ENCODE peak calls at places on chromosome 19, in nine cellular contexts. One of them, this sample, is unnamed.

GRCh38 chr19:799076-799881 is 2.0 kb downstream of the PTBP1 start:
- DNase-seq in neuronal stem cell: peak; percentile 58
- DNase-seq in heart left ventricle: no peak
- DNase-seq in lung: no peak
- DNase-seq in cardiac muscle cell: peak; percentile 71
- DNase-seq in ascending aorta: no peak
- DNase-seq in neural progenitor cell: peak; percentile 79
- DNase-seq in HCT116: no peak
- DNase-seq in pancreas: no peak
- DNase-seq in this sample: peak; percentile 77

GRCh38 chr19:48330012-48330681 is 4.8 kb downstream of the EMP3 start:
- DNase-seq in neuronal stem cell: peak; percentile 79
- DNase-seq in cardiac muscle cell: no peak
- DNase-seq in lung: peak; percentile 79
- DNase-seq in HCT116: no peak
- DNase-seq in pancreas: peak; percentile 83
- DNase-seq in heart left ventricle: peak; percentile 83
- DNase-seq in neural progenitor cell: peak; percentile 93
- DNase-seq in ascending aorta: peak; percentile 71
- DNase-seq in this sample: peak; percentile 94

GRCh38 chr19:19865750-19866598 is at the start of gene ZNF253:
- DNase-seq in pancreas: peak; percentile 97
- DNase-seq in ascending aorta: peak; percentile 98
- DNase-seq in neural progenitor cell: peak; percentile 99
- DNase-seq in cardiac muscle cell: peak; percentile 96
- DNase-seq in neuronal stem cell: peak; percentile 95
- DNase-seq in HCT116: no peak
- DNase-seq in lung: peak; percentile 97
- DNase-seq in heart left ventricle: peak; percentile 98
- DNase-seq in this sample: peak; percentile 99

GRCh38 chr19:1151917-1152601 is 22.0 kb downstream of the SBNO2 start:
- DNase-seq in cardiac muscle cell: peak; percentile 72
- DNase-seq in heart left ventricle: peak; percentile 81
- DNase-seq in neural progenitor cell: no peak
- DNase-seq in neuronal stem cell: no peak
- DNase-seq in ascending aorta: peak; percentile 88
- DNase-seq in HCT116: no peak
- DNase-seq in pancreas: no peak
- DNase-seq in lung: no peak
- DNase-seq in this sample: no peak

GRCh38 chr19:46944918-46945628 is 74.6 kb upstream of the NPAS1 start:
- DNase-seq in neural progenitor cell: peak; percentile 90
- DNase-seq in heart left ventricle: peak; percentile 80
- DNase-seq in neuronal stem cell: peak; percentile 69
- DNase-seq in HCT116: no peak
- DNase-seq in cardiac muscle cell: peak; percentile 62
- DNase-seq in ascending aorta: peak; percentile 87
- DNase-seq in pancreas: peak; percentile 42
- DNase-seq in lung: peak; percentile 45
- DNase-seq in this sample: peak; percentile 84

GRCh38 chr19:31112158-31112557 is 237.1 kb downstream of the TSHZ3 start:
- DNase-seq in ascending aorta: no peak
- DNase-seq in cardiac muscle cell: no peak
- DNase-seq in heart left ventricle: no peak
- DNase-seq in neuronal stem cell: no peak
- DNase-seq in lung: no peak
- DNase-seq in pancreas: no peak
- DNase-seq in neural progenitor cell: no peak
- DNase-seq in HCT116: no peak
- DNase-seq in this sample: no peak

GRCh38 chr19:46299004-46299509 is 2.2 kb downstream of the HIF3A start:
- DNase-seq in heart left ventricle: peak; percentile 97
- DNase-seq in lung: peak; percentile 96
- DNase-seq in ascending aorta: peak; percentile 97
- DNase-seq in pancreas: peak; percentile 91
- DNase-seq in neural progenitor cell: no peak
- DNase-seq in neuronal stem cell: no peak
- DNase-seq in cardiac muscle cell: peak; percentile 97
- DNase-seq in HCT116: peak; percentile 45
- DNase-seq in this sample: peak; percentile 63

GRCh38 chr19:38653028-38653571 is 5.7 kb downstream of the ACTN4 start:
- DNase-seq in HCT116: no peak
- DNase-seq in neuronal stem cell: no peak
- DNase-seq in pancreas: no peak
- DNase-seq in heart left ventricle: no peak
- DNase-seq in cardiac muscle cell: peak; percentile 60
- DNase-seq in neural progenitor cell: no peak
- DNase-seq in lung: no peak
- DNase-seq in ascending aorta: no peak
- DNase-seq in this sample: no peak

GRCh38 chr19:8657869-8658268 is 27.4 kb downstream of the NFILZ start:
- DNase-seq in pancreas: no peak
- DNase-seq in neural progenitor cell: no peak
- DNase-seq in heart left ventricle: no peak
- DNase-seq in ascending aorta: no peak
- DNase-seq in lung: no peak
- DNase-seq in cardiac muscle cell: no peak
- DNase-seq in neuronal stem cell: no peak
- DNase-seq in HCT116: no peak
- DNase-seq in this sample: no peak

GRCh38 chr19:10452726-10453620 is 32.6 kb downstream of the PDE4A start:
- DNase-seq in lung: no peak
- DNase-seq in pancreas: no peak
- DNase-seq in neuronal stem cell: no peak
- DNase-seq in cardiac muscle cell: no peak
- DNase-seq in heart left ventricle: no peak
- DNase-seq in ascending aorta: no peak
- DNase-seq in neural progenitor cell: no peak
- DNase-seq in HCT116: no peak
- DNase-seq in this sample: no peak

GRCh38 chr19:10454267-10454666 is 33.9 kb downstream of the PDE4A start:
- DNase-seq in ascending aorta: no peak
- DNase-seq in neural progenitor cell: peak; percentile 93
- DNase-seq in pancreas: no peak
- DNase-seq in heart left ventricle: no peak
- DNase-seq in cardiac muscle cell: peak; percentile 20
- DNase-seq in lung: no peak
- DNase-seq in HCT116: no peak
- DNase-seq in neuronal stem cell: peak; percentile 65
- DNase-seq in this sample: peak; percentile 85

GRCh38 chr19:19866599-19867248 is 1.0 kb downstream of the ZNF253 start:
- DNase-seq in neuronal stem cell: peak; percentile 57
- DNase-seq in pancreas: no peak
- DNase-seq in heart left ventricle: no peak
- DNase-seq in lung: peak; percentile 34
- DNase-seq in neural progenitor cell: peak; percentile 83
- DNase-seq in HCT116: no peak
- DNase-seq in cardiac muscle cell: peak; percentile 15
- DNase-seq in ascending aorta: no peak
- DNase-seq in this sample: peak; percentile 92

DNA sequence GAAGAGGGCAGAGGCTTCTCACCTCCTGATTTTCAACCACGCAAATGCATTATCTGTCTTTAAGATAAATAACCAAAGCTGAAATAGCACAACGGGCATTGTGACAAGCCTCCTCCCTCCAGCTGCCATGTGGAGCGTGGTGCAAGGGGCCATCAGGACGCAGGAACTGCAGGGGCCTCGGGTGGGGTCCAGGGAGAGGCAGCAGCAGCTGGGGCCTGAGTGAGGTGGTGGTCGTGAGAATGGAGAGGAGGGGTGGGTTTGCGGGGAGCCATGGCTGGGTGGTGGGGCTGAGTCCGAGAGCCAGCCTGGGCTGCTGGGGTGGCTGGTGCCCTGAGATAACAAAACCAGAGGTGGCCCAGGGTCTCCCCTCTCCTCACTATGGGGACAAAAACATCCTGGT is 66.0 kb downstream of the EPS15L1 start:
- DNase-seq in ascending aorta: no peak
- DNase-seq in HCT116: no peak
- DNase-seq in heart left ventricle: no peak
- DNase-seq in neural progenitor cell: no peak
- DNase-seq in lung: no peak
- DNase-seq in cardiac muscle cell: no peak
- DNase-seq in neuronal stem cell: no peak
- DNase-seq in pancreas: no peak
- DNase-seq in this sample: no peak
- H3K36me3 ChIP-seq in ascending aorta: peaks cover 71% of the 10 kb centered on the region
- H3K36me3 ChIP-seq in HCT116: peaks cover 26% of the 10 kb centered on the region
- H3K36me3 ChIP-seq in heart left ventricle: peaks cover 91% of the 10 kb centered on the region
- H3K36me3 ChIP-seq in neural progenitor cell: no peaks in the 10 kb centered on the region
- H3K36me3 ChIP-seq in lung: peaks cover 32% of the 10 kb centered on the region
- H3K36me3 ChIP-seq in cardiac muscle cell: peaks cover 46% of the 10 kb centered on the region
- H3K36me3 ChIP-seq in neuronal stem cell: peaks cover 52% of the 10 kb centered on the region
- H3K36me3 ChIP-seq in pancreas: peaks cover 39% of the 10 kb centered on the region
- H3K36me3 ChIP-seq in this sample: peaks cover 47% of the 10 kb centered on the region

DNA sequence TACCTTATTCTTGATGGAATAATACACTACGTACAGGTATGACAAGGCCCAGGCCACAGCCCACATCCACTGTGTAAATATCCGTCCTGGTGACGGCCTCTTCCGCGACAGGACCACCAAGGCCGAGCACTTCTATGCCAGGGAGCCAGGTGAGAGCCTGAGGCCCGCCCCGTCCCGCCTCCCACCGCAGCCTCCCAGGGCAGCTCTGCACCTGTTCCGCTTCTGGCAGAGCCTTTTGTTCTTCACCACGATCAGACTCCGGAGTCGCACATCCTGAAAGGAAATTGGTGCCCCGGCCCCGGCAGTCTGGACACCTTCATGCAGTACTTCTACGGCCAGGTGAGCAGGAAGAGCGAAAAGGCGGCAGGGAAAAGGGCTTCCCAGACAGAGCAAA is 10.6 kb upstream of the ZNF358 start:
- DNase-seq in heart left ventricle: no peak
- DNase-seq in neuronal stem cell: no peak
- DNase-seq in cardiac muscle cell: no peak
- DNase-seq in neural progenitor cell: no peak
- DNase-seq in pancreas: no peak
- DNase-seq in HCT116: no peak
- DNase-seq in lung: no peak
- DNase-seq in ascending aorta: no peak
- DNase-seq in this sample: no peak
- H3K27ac ChIP-seq in heart left ventricle: no peak overlapping the region
- H3K27ac ChIP-seq in neuronal stem cell: no peak overlapping the region
- H3K27ac ChIP-seq in cardiac muscle cell: no peak overlapping the region
- H3K27ac ChIP-seq in neural progenitor cell: no peak overlapping the region
- H3K27ac ChIP-seq in pancreas: no peak overlapping the region
- H3K27ac ChIP-seq in HCT116: peak overlapping the region; percentile 62
- H3K27ac ChIP-seq in lung: no peak overlapping the region
- H3K27ac ChIP-seq in ascending aorta: no peak overlapping the region
- H3K27ac ChIP-seq in this sample: no peak overlapping the region

DNA sequence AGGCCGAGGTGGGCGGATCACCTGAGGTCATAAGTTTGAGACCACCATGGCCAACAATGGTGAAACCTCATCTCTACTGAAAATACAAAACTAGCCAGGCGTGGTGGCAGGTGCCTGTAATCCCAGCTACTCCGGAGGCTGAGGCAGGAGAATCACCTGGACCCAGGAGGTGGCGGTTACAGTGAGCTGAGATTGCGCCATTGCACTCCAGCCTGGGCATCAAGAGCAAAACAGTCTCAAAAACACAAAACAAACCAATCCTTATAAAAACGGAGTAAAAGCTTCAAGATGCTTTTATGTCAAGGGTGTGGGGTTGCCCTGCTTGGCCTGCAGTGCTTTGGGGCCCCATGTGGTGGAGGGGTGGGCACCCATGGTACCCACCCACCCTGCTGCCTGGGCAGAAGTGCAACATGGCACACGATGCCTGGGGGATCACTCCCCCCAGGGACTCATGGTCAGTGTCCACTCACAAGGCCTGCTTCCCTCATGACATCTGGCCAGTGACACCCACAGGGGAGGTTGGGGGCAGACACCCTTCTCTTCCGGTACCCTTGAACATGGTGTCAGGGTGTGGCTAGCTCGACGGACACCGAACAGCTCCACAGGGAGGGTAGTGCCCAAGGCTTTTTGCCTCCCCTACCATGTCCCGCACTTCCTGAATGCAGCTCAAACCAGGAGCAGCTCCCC is 7.4 kb downstream of the ACP4 start:
- DNase-seq in ascending aorta: no peak
- DNase-seq in HCT116: no peak
- DNase-seq in neural progenitor cell: no peak
- DNase-seq in cardiac muscle cell: no peak
- DNase-seq in neuronal stem cell: no peak
- DNase-seq in pancreas: no peak
- DNase-seq in lung: no peak
- DNase-seq in heart left ventricle: no peak
- DNase-seq in this sample: no peak
- H3K36me3 ChIP-seq in ascending aorta: peaks cover 34% of the 10 kb centered on the region
- H3K36me3 ChIP-seq in HCT116: peaks cover 52% of the 10 kb centered on the region
- H3K36me3 ChIP-seq in neural progenitor cell: peaks cover 7% of the 10 kb centered on the region
- H3K36me3 ChIP-seq in cardiac muscle cell: peaks cover 35% of the 10 kb centered on the region
- H3K36me3 ChIP-seq in neuronal stem cell: peaks cover 46% of the 10 kb centered on the region
- H3K36me3 ChIP-seq in pancreas: peaks cover 41% of the 10 kb centered on the region
- H3K36me3 ChIP-seq in lung: peaks cover 4% of the 10 kb centered on the region
- H3K36me3 ChIP-seq in heart left ventricle: peaks cover 47% of the 10 kb centered on the region
- H3K36me3 ChIP-seq in this sample: peaks cover 60% of the 10 kb centered on the region

DNA sequence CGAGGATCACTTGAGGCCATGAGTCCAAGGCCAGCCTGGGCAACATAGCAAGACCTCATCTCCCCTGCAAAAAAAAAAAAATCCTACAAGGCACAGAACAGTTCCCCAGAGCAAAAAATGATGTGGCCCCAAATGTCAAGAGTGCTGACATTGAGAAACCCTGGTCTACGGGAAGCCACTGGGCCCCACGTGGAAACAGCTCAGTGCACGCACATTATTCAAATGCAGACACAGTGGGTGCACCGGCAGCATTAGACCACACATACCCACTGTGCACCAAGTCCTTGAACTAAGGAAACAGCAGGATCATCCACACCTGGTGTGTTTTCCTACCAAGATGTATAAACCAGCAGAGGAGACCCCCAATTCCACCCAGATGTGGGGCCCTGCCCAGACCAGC is 35.0 kb upstream of the ADGRE5 start:
- DNase-seq in lung: no peak
- DNase-seq in neuronal stem cell: no peak
- DNase-seq in heart left ventricle: no peak
- DNase-seq in HCT116: no peak
- DNase-seq in ascending aorta: no peak
- DNase-seq in cardiac muscle cell: no peak
- DNase-seq in pancreas: no peak
- DNase-seq in neural progenitor cell: no peak
- DNase-seq in this sample: no peak
- H3K27ac ChIP-seq in lung: no peak overlapping the region
- H3K27ac ChIP-seq in neuronal stem cell: no peak overlapping the region
- H3K27ac ChIP-seq in heart left ventricle: no peak overlapping the region
- H3K27ac ChIP-seq in HCT116: no peak overlapping the region
- H3K27ac ChIP-seq in ascending aorta: no peak overlapping the region
- H3K27ac ChIP-seq in cardiac muscle cell: no peak overlapping the region
- H3K27ac ChIP-seq in pancreas: no peak overlapping the region
- H3K27ac ChIP-seq in neural progenitor cell: no peak overlapping the region
- H3K27ac ChIP-seq in this sample: no peak overlapping the region

GRCh38 chr19:13756210-13756609 is 8.1 kb upstream of the MRI1 start:
- DNase-seq in HCT116: no peak
- DNase-seq in cardiac muscle cell: no peak
- DNase-seq in heart left ventricle: no peak
- DNase-seq in lung: no peak
- DNase-seq in pancreas: no peak
- DNase-seq in ascending aorta: no peak
- DNase-seq in neural progenitor cell: no peak
- DNase-seq in neuronal stem cell: no peak
- DNase-seq in this sample: no peak
- H3K36me3 ChIP-seq in HCT116: peaks cover 26% of the 10 kb centered on the region
- H3K36me3 ChIP-seq in cardiac muscle cell: peaks cover 46% of the 10 kb centered on the region
- H3K36me3 ChIP-seq in heart left ventricle: peaks cover 100% of the 10 kb centered on the region
- H3K36me3 ChIP-seq in lung: peaks cover 34% of the 10 kb centered on the region
- H3K36me3 ChIP-seq in pancreas: peaks cover 48% of the 10 kb centered on the region
- H3K36me3 ChIP-seq in ascending aorta: peaks cover 100% of the 10 kb centered on the region
- H3K36me3 ChIP-seq in neural progenitor cell: no peaks in the 10 kb centered on the region
- H3K36me3 ChIP-seq in neuronal stem cell: peaks cover 45% of the 10 kb centered on the region
- H3K36me3 ChIP-seq in this sample: peaks cover 65% of the 10 kb centered on the region

GRCh38 chr19:36222503-36222902 is 7.6 kb downstream of the ZNF146 start:
- DNase-seq in heart left ventricle: no peak
- DNase-seq in lung: no peak
- DNase-seq in cardiac muscle cell: no peak
- DNase-seq in ascending aorta: no peak
- DNase-seq in neuronal stem cell: no peak
- DNase-seq in neural progenitor cell: no peak
- DNase-seq in HCT116: no peak
- DNase-seq in pancreas: no peak
- DNase-seq in this sample: no peak
- H3K27ac ChIP-seq in heart left ventricle: no peak overlapping the region
- H3K27ac ChIP-seq in lung: no peak overlapping the region
- H3K27ac ChIP-seq in cardiac muscle cell: no peak overlapping the region
- H3K27ac ChIP-seq in ascending aorta: no peak overlapping the region
- H3K27ac ChIP-seq in neuronal stem cell: no peak overlapping the region
- H3K27ac ChIP-seq in neural progenitor cell: no peak overlapping the region
- H3K27ac ChIP-seq in HCT116: no peak overlapping the region
- H3K27ac ChIP-seq in pancreas: no peak overlapping the region
- H3K27ac ChIP-seq in this sample: no peak overlapping the region